ENCODE peak calls at places on chromosomes 12 and 14, in four cellular contexts. H is naive thymus-derived CD4-positive, alpha-beta T cell; L is heart left ventricle; S is breast epithelium. O is an unnamed sample.
A peak's percentile ranks its signal among the peaks of the same experiment; 100 is the strongest.

GRCh38 chr14:50447491-50447890 is 50.8 kb upstream of the CDKL1 start:
- DNase-seq in H (no peak), L (no peak), S (no peak), O (no peak)

GRCh38 chr12:105393586-105393985 is 63.1 kb downstream of the C12orf75 start:
- DNase-seq in H (no peak), L (no peak), S (no peak), O (no peak)

GRCh38 chr12:124633269-124633953 is 66.0 kb upstream of the NCOR2 start:
- DNase-seq in H (no peak), L (no peak), S (no peak), O (no peak)

GRCh38 chr14:100330396-100330931 is 7.3 kb downstream of the SLC25A47 start:
- DNase-seq in H (no peak), L (no peak), S (no peak), O (peak; percentile 25)

GRCh38 chr14:68137704-68138619 is 318.4 kb downstream of the RAD51B start:
- DNase-seq in H (no peak), L (no peak), S (peak; percentile 76), O (peak; percentile 25)

GRCh38 chr14:98182385-98183055 is 1089.5 kb downstream of the BCL11B start:
- DNase-seq in H (no peak), L (no peak), S (no peak), O (no peak)

GRCh38 chr14:50036211-50036610 is 80.2 kb downstream of the VCPKMT start:
- DNase-seq in H (no peak), L (no peak), S (peak; percentile 42), O (peak; percentile 46)

GRCh38 chr12:94157891-94158495 is 9.6 kb downstream of the PLXNC1 start:
- DNase-seq in H (no peak), L (no peak), S (no peak), O (no peak)

GRCh38 chr12:105992849-105993740 is 145.7 kb downstream of the NUAK1 start:
- DNase-seq in H (no peak), L (no peak), S (no peak), O (no peak)

GRCh38 chr12:111881712-111882111 is 39.7 kb downstream of the MAPKAPK5 start:
- DNase-seq in H (no peak), L (no peak), S (no peak), O (no peak)

GRCh38 chr14:61074852-61075251 is 93.8 kb downstream of the SLC38A6 start:
- DNase-seq in H (no peak), L (no peak), S (no peak), O (no peak)

GRCh38 chr14:67815573-67816235 is 686 bp downstream of the ZFYVE26 start:
- DNase-seq in H (no peak), L (no peak), S (no peak), O (no peak)

GRCh38 chr12:39813776-39814175 is 194.2 kb upstream of the ABCD2 start:
- DNase-seq in H (no peak), L (no peak), S (no peak), O (no peak)

GRCh38 chr12:49588281-49588680 is 17.2 kb downstream of the FAM186B start:
- DNase-seq in H (no peak), L (no peak), S (no peak), O (no peak)

GRCh38 chr14:32366995-32367394 is 37.9 kb downstream of the AKAP6 start:
- DNase-seq in H (no peak), L (no peak), S (no peak), O (no peak)

GRCh38 chr12:55009171-55009570 is 10.6 kb upstream of the NEUROD4 start:
- DNase-seq in H (no peak), L (no peak), S (no peak), O (no peak)

GRCh38 chr12:50453872-50454271 is 50.9 kb upstream of the DIP2B start:
- DNase-seq in H (no peak), L (no peak), S (no peak), O (no peak)

GRCh38 chr14:23095196-23096108 is at the start of gene C14orf119:
- DNase-seq in H (peak; percentile 100), L (peak; percentile 100), S (peak; percentile 100), O (peak; percentile 100)

GRCh38 chr12:67426067-67426466 is 156.9 kb downstream of the CAND1 start:
- DNase-seq in H (peak; percentile 3), L (no peak), S (no peak), O (peak; percentile 67)

GRCh38 chr12:100826323-100826722 is 31.7 kb downstream of the ANO4 start:
- DNase-seq in H (no peak), L (no peak), S (no peak), O (peak; percentile 25)

GRCh38 chr12:64621257-64621942 is 11.1 kb downstream of the RASSF3 start:
- DNase-seq in H (no peak), L (no peak), S (no peak), O (no peak)

GRCh38 chr14:32561520-32561919 is 232.4 kb downstream of the AKAP6 start:
- DNase-seq in H (no peak), L (no peak), S (no peak), O (no peak)

GRCh38 chr12:113932411-113933196 is 33.5 kb downstream of the RBM19 start:
- DNase-seq in H (no peak), L (no peak), S (no peak), O (no peak)

GRCh38 chr12:97778111-97778510 is 315.5 kb downstream of the RMST start:
- DNase-seq in H (no peak), L (no peak), S (no peak), O (no peak)

GRCh38 chr14:60655898-60656754 is 6.8 kb upstream of the SIX1 start:
- DNase-seq in H (no peak), L (no peak), S (no peak), O (no peak)

GRCh38 chr14:82710257-82710841 is 1176.7 kb upstream of the SEL1L start:
- DNase-seq in H (no peak), L (no peak), S (peak; percentile 23), O (peak; percentile 76)

GRCh38 chr12:3724096-3724805 is 28.7 kb downstream of the CRACR2A start:
- DNase-seq in H (no peak), L (no peak), S (no peak), O (no peak)

GRCh38 chr14:68794856-68795601 is 2.2 kb upstream of the ZFP36L1 start:
- DNase-seq in H (peak; percentile 51), L (no peak), S (peak; percentile 73), O (peak; percentile 65)

GRCh38 chr14:22266141-22266442 is 322.9 kb downstream of the DAD1 start:
- DNase-seq in H (no peak), L (no peak), S (no peak), O (no peak)

GRCh38 chr12:34400986-34401658 is 378.8 kb downstream of the ALG10 start:
- DNase-seq in H (no peak), L (peak; percentile 5), S (peak; percentile 8), O (peak; percentile 0)

GRCh38 chr12:112194601-112195247 is 69.4 kb downstream of the TRAFD1 start:
- DNase-seq in H (no peak), L (no peak), S (no peak), O (no peak)

GRCh38 chr12:72282721-72283120 is 10.6 kb downstream of the TRHDE start:
- DNase-seq in H (no peak), L (no peak), S (no peak), O (no peak)

GRCh38 chr12:116037941-116038837 is 239.3 kb downstream of the MED13L start:
- DNase-seq in H (no peak), L (no peak), S (no peak), O (peak; percentile 16)

GRCh38 chr12:100061814-100062213 is 77.1 kb upstream of the ANKS1B start:
- DNase-seq in H (no peak), L (no peak), S (no peak), O (no peak)

GRCh38 chr12:104720346-104721064 is 237.6 kb downstream of the SLC41A2 start:
- DNase-seq in H (peak; percentile 88), L (no peak), S (no peak), O (peak; percentile 38)

GRCh38 chr12:70094467-70094866 is 148.8 kb upstream of the CNOT2 start:
- DNase-seq in H (no peak), L (no peak), S (no peak), O (no peak)

GRCh38 chr12:113766880-113767878 is 198.9 kb downstream of the RBM19 start:
- DNase-seq in H (no peak), L (no peak), S (no peak), O (no peak)

GRCh38 chr14:92692822-92693226 is 55.6 kb downstream of the LGMN start:
- DNase-seq in H (peak; percentile 59), L (peak; percentile 84), S (peak; percentile 71), O (peak; percentile 90)

GRCh38 chr12:4246116-4246515 is 27.4 kb upstream of the CCND2 start:
- DNase-seq in H (no peak), L (no peak), S (no peak), O (no peak)

DNA sequence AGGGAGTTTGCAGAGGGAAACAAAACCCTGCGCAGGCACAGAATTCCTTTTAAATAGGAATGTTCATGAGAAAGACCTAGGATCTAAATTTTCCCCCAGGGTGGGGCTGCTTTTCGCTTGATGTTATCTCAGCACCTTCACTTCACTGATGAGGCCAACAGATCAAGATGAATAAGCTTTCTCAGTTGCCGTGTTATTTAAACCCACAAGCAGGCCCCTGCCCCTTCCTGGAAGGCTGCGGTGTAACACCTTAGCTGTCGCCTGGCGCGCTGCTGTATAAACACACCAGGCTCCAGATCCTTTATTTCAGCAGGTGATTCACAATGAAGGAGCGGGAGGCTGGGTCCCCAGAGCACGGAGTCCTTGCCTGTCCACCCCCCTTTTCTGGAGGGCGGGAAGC is 515.3 kb downstream of the FUT8 start:
- DNase-seq in H (peak; percentile 70), L (no peak), S (no peak), O (no peak)
- H3K4me3 ChIP-seq in H (peak overlapping the region; percentile 5), L (no peak overlapping the region), S (no peak overlapping the region), O (no peak overlapping the region)

GRCh38 chr14:25308244-25308643 is 258.3 kb upstream of the STXBP6 start:
- DNase-seq in H (no peak), L (no peak), S (no peak), O (no peak)
- H3K9me3 ChIP-seq in H (no peaks in the 10 kb centered on the region), L (no peaks in the 10 kb centered on the region), S (no peaks in the 10 kb centered on the region), O (no peaks in the 10 kb centered on the region)

DNA sequence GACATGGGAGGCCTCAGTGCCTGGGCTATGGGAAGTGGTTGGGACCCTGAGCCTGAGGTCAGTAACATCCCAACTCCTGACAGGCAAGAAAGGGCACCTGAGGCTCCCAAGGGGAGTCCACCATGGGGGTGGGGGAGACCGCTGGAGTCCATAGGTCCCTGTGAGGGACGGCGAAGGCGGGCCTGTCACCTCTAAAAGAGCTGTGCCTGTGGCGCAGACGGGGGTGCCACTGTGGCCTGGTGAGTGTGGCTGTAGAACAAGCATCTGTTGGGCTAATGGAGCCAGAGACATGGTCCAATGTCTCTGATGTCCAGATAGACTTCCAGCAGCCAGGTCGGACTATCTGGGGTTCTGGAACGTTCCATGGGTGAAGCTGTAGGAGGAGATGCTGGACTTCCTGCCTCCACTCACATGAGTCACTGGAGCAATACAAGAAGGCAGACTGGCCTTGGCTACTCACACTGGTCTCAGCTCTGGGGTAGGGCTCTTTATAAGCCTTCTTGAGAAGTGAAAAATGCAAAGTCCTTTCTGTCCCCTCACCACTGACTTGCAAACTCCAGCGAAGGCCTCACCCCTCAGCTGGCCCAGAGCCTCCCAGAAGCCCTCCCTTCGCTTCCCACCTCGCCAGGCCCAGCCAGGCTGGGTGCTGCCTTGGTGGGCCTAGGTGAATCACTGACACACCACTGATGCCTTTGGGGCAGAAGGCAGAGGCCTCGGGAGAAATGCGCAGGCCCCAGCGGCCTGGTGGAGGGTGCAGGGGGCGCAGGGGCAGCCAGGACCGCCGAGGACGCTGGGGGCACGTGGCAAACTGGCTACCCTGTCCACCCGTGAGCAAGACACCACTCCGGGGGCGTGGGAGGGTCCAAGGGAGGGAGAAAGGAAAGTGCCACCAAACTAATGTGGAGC is 1.1 kb upstream of the TRAF3 start:
- DNase-seq in H (no peak), L (peak; percentile 27), S (no peak), O (peak; percentile 43)
- H3K4me3 ChIP-seq in H (peak overlapping the region; percentile 33), L (no peak overlapping the region), S (peak overlapping the region; percentile 45), O (no peak overlapping the region)

GRCh38 chr12:27158322-27158721 is 75.9 kb upstream of the C12orf71 start:
- DNase-seq in H (no peak), L (no peak), S (no peak), O (no peak)
- H3K9me3 ChIP-seq in H (no peaks in the 10 kb centered on the region), L (no peaks in the 10 kb centered on the region), S (no peaks in the 10 kb centered on the region), O (no peaks in the 10 kb centered on the region)

O was measured in body of pancreas.